ENCODE peak calls at places on chromosomes 12 and 14, in six cellular contexts. R is NCI-H524; T is activated CD8-positive, alpha-beta memory T cell treated with anti-CD3 and anti-CD28 coated beads, Interleukin-2, amount 10 ng/mL, durations not matched to agents 7 days and 5 days; J is DMS153; E is posterior cingulate gyrus; I is H9. C is an unnamed sample.

GRCh38 chr12:75437564-75437963 is 43.0 kb upstream of the GLIPR1 start:
- DNase-seq in T (no peak), E (no peak), I (no peak), J (no peak), R (no peak), C (no peak)

GRCh38 chr12:1744932-1745331 is 54.1 kb downstream of the ADIPOR2 start:
- DNase-seq in E (no peak), J (no peak), T (no peak), I (no peak), R (no peak), C (no peak)

GRCh38 chr14:72164420-72165150 is 232.4 kb downstream of the RGS6 start:
- DNase-seq in E (no peak), R (no peak), J (no peak), T (no peak), I (no peak), C (no peak)

GRCh38 chr12:75658826-75659823 is 147.7 kb upstream of the KRR1 start:
- DNase-seq in I (no peak), E (no peak), T (peak), R (no peak), J (peak), C (no peak)

GRCh38 chr14:68495101-68495637 is 297.7 kb downstream of the ZFP36L1 start:
- DNase-seq in T (no peak), E (no peak), R (no peak), J (no peak), I (no peak), C (no peak)

GRCh38 chr12:109451400-109451799 is 25.7 kb downstream of the KCTD10 start:
- DNase-seq in R (no peak), I (no peak), T (no peak), J (no peak), E (no peak), C (no peak)

GRCh38 chr14:64688801-64689200 is 15.4 kb upstream of the PLEKHG3 start:
- DNase-seq in J (no peak), R (no peak), E (peak), I (no peak), T (no peak), C (no peak)

GRCh38 chr12:12599750-12600643 is 11.7 kb upstream of the CREBL2 start:
- DNase-seq in J (no peak), I (no peak), T (no peak), R (no peak), E (no peak), C (no peak)

GRCh38 chr14:76576047-76576741 is 185.1 kb upstream of the VASH1 start:
- DNase-seq in E (no peak), J (peak), T (no peak), I (no peak), R (peak), C (no peak)

GRCh38 chr12:52130695-52131094 is 51.2 kb downstream of the SMIM41 start:
- DNase-seq in R (peak), I (no peak), J (peak), E (no peak), T (peak), C (peak)

GRCh38 chr12:15858348-15858747 is 23.8 kb upstream of the STRAP start:
- DNase-seq in I (peak), E (no peak), T (no peak), J (no peak), R (peak), C (no peak)

GRCh38 chr12:115866909-115867525 is 410.5 kb downstream of the MED13L start:
- DNase-seq in J (peak), I (peak), E (no peak), T (no peak), R (peak), C (no peak)

GRCh38 chr12:132415456-132416120 is 74.4 kb upstream of the FBRSL1 start:
- DNase-seq in I (no peak), E (no peak), J (no peak), T (no peak), R (peak), C (no peak)

GRCh38 chr14:77275855-77276153 is 4.8 kb upstream of the NGB start:
- DNase-seq in T (no peak), I (no peak), J (no peak), R (no peak), E (no peak), C (no peak)

GRCh38 chr12:34275129-34275528 is 252.8 kb downstream of the ALG10 start:
- DNase-seq in I (no peak), T (no peak), R (no peak), E (no peak), J (no peak), C (no peak)

GRCh38 chr12:26748741-26749431 is 84.1 kb downstream of the ITPR2 start:
- DNase-seq in J (no peak), T (no peak), E (no peak), R (no peak), I (no peak), C (no peak)

GRCh38 chr12:123354600-123354999 is 10.0 kb downstream of the SBNO1 start:
- DNase-seq in I (no peak), E (no peak), T (no peak), J (no peak), R (no peak), C (no peak)